ENCODE peak calls at places on chromosomes 16 and 17, in six cellular contexts. O is mammary epithelial cell, K is cardiac muscle cell, S is Peyer's patch, G is colonic mucosa, V is tibial nerve. T is an unnamed sample.

GRCh38 chr17:63833741-63834373 is 6.4 kb upstream of the FTSJ3 start:
- DNase-seq in G (no peak), S (no peak), O (no peak), K (no peak), V (no peak), T (no peak)

GRCh38 chr16:48409839-48410610 is 24.8 kb upstream of the SIAH1 start:
- DNase-seq in O (peak), K (no peak), S (peak), G (peak), V (no peak), T (no peak)

GRCh38 chr16:65756163-65756562 is 610.3 kb upstream of the CDH5 start:
- DNase-seq in V (no peak), S (no peak), O (no peak), G (no peak), K (no peak), T (no peak)

GRCh38 chr16:30621765-30622164 is 11.6 kb upstream of the ZNF689 start:
- DNase-seq in O (no peak), G (no peak), S (no peak), V (no peak), K (no peak), T (no peak)

GRCh38 chr16:52496051-52496876 is 50.7 kb downstream of the TOX3 start:
- DNase-seq in K (peak), V (no peak), G (peak), S (no peak), O (no peak), T (no peak)

GRCh38 chr17:20010099-20010863 is 1.1 kb downstream of the SPECC1 start:
- DNase-seq in G (peak), K (peak), V (peak), S (peak), O (peak), T (no peak)

GRCh38 chr17:81102352-81102751 is 63.0 kb upstream of the PVALEF start:
- DNase-seq in G (no peak), O (no peak), S (no peak), V (no peak), K (no peak), T (no peak)

GRCh38 chr16:342455-343213 is 9.9 kb downstream of the AXIN1 start:
- DNase-seq in S (no peak), G (no peak), V (no peak), K (no peak), O (no peak), T (no peak)

GRCh38 chr17:19641687-19642372 is 6.7 kb upstream of the ALDH3A2 start:
- DNase-seq in O (peak), K (no peak), G (no peak), S (no peak), V (no peak), T (no peak)

GRCh38 chr17:11948791-11949190 is 48.5 kb downstream of the ZNF18 start:
- DNase-seq in K (no peak), G (no peak), O (peak), V (no peak), S (no peak), T (no peak)

GRCh38 chr17:44311562-44312181 is 3.3 kb downstream of the RUNDC3A start:
- DNase-seq in G (no peak), O (no peak), K (no peak), V (no peak), S (no peak), T (no peak)

GRCh38 chr17:1039511-1040215 is 42.7 kb downstream of the TIMM22 start:
- DNase-seq in K (no peak), S (peak), O (no peak), V (peak), G (peak), T (no peak)

GRCh38 chr17:67365762-67366192 is 600 bp downstream of the PSMD12 start:
- DNase-seq in S (no peak), V (no peak), K (no peak), G (no peak), O (peak), T (peak)

GRCh38 chr17:42203354-42203753 is 9.1 kb upstream of the GHDC start:
- DNase-seq in G (no peak), K (no peak), S (no peak), O (no peak), V (no peak), T (no peak)

GRCh38 chr17:69305177-69305576 is 21.8 kb downstream of the ABCA5 start:
- DNase-seq in G (no peak), V (no peak), S (no peak), O (no peak), K (no peak), T (no peak)

GRCh38 chr16:58042001-58042885 is 16.7 kb downstream of the MMP15 start:
- DNase-seq in O (no peak), S (no peak), V (no peak), K (no peak), G (no peak), T (no peak)

GRCh38 chr16:84563316-84563715 is 54.6 kb downstream of the COTL1 start:
- DNase-seq in V (no peak), G (no peak), O (no peak), S (no peak), K (no peak), T (no peak)

GRCh38 chr16:85746431-85747227 is 4.3 kb downstream of the C16orf74 start:
- DNase-seq in O (peak), S (no peak), V (no peak), G (no peak), K (no peak), T (peak)

GRCh38 chr17:43664096-43664495 is 2.4 kb upstream of the MEOX1 start:
- DNase-seq in S (no peak), O (no peak), G (no peak), K (no peak), V (no peak), T (no peak)

GRCh38 chr16:59179446-59180082 is 445.4 kb upstream of the GOT2 start:
- DNase-seq in K (no peak), O (no peak), V (no peak), S (no peak), G (no peak), T (peak)

GRCh38 chr16:49588729-49589384 is 215.3 kb downstream of the C16orf78 start:
- DNase-seq in O (no peak), S (no peak), K (no peak), G (no peak), V (no peak), T (peak)

GRCh38 chr16:70695351-70696070 is 9.7 kb upstream of the MTSS2 start:
- DNase-seq in K (peak), O (no peak), V (no peak), S (no peak), G (peak), T (no peak)

GRCh38 chr17:79476074-79476473 is 134.8 kb downstream of the RBFOX3 start:
- DNase-seq in O (no peak), V (no peak), S (no peak), K (no peak), G (no peak), T (no peak)

GRCh38 chr17:80991645-80992076 is at the start of gene CHMP6:
- DNase-seq in G (peak), O (peak), K (peak), S (peak), V (peak), T (peak)

GRCh38 chr17:45394913-45395568 is 37.6 kb downstream of the ARHGAP27 start:
- DNase-seq in G (peak), V (peak), O (peak), S (peak), K (peak), T (peak)

GRCh38 chr16:51225902-51226301 is 74.8 kb upstream of the SALL1 start:
- DNase-seq in K (no peak), O (no peak), G (no peak), V (no peak), S (no peak), T (no peak)

GRCh38 chr17:12445331-12445730 is 220.4 kb upstream of the MYOCD start:
- DNase-seq in S (no peak), K (no peak), V (no peak), O (no peak), G (no peak), T (no peak)

GRCh38 chr17:41912925-41913324 is 5.8 kb downstream of the ACLY start:
- DNase-seq in S (no peak), K (no peak), O (no peak), V (no peak), G (no peak), T (no peak)

GRCh38 chr16:56199164-56199563 is 7.9 kb downstream of the GNAO1 start:
- DNase-seq in V (no peak), S (no peak), G (no peak), O (no peak), K (no peak), T (no peak)

GRCh38 chr17:19386974-19387920 is at the start of gene MFAP4:
- DNase-seq in G (peak), K (peak), V (peak), O (no peak), S (peak), T (no peak)

GRCh38 chr17:62950067-62950466 is 16.0 kb upstream of the TANC2 start:
- DNase-seq in V (no peak), K (peak), O (peak), S (peak), G (peak), T (no peak)

GRCh38 chr17:73308017-73308823 is 3.6 kb downstream of the CDC42EP4 start:
- DNase-seq in S (peak), V (peak), G (peak), O (peak), K (peak), T (peak)

GRCh38 chr16:46746821-46747776 is 1.0 kb downstream of the MYLK3 start:
- DNase-seq in G (no peak), K (peak), O (no peak), V (no peak), S (no peak), T (no peak)

GRCh38 chr16:71576971-71577370 is at the start of gene TAT:
- DNase-seq in V (no peak), K (no peak), G (no peak), S (no peak), O (no peak), T (no peak)

GRCh38 chr17:57900991-57901743 is 51.3 kb upstream of the MRPS23 start:
- DNase-seq in V (no peak), K (no peak), G (peak), S (no peak), O (peak), T (no peak)

GRCh38 chr16:4410335-4411075 is 5.9 kb downstream of the CORO7 start:
- DNase-seq in G (peak), O (peak), S (peak), K (no peak), V (no peak), T (peak)

GRCh38 chr17:45149037-45149668 is 878 bp downstream of the HEXIM1 start:
- DNase-seq in G (peak), S (peak), V (peak), K (peak), O (peak), T (peak)

GRCh38 chr17:76791053-76791980 is 53.4 kb downstream of the MFSD11 start:
- DNase-seq in O (peak), G (no peak), S (peak), V (no peak), K (no peak), T (peak)
- H3K4me3 ChIP-seq in O (no peak), G (no peak), S (no peak), V (peak), K (no peak), T (no peak)

GRCh38 chr17:77455878-77456234 is 315.1 kb downstream of the SEC14L1 start:
- DNase-seq in G (no peak), K (no peak), V (no peak), S (no peak), O (no peak), T (no peak)
- H3K27ac ChIP-seq in G (peak), K (peak), V (no peak), S (peak), O (peak), T (peak)

DNA sequence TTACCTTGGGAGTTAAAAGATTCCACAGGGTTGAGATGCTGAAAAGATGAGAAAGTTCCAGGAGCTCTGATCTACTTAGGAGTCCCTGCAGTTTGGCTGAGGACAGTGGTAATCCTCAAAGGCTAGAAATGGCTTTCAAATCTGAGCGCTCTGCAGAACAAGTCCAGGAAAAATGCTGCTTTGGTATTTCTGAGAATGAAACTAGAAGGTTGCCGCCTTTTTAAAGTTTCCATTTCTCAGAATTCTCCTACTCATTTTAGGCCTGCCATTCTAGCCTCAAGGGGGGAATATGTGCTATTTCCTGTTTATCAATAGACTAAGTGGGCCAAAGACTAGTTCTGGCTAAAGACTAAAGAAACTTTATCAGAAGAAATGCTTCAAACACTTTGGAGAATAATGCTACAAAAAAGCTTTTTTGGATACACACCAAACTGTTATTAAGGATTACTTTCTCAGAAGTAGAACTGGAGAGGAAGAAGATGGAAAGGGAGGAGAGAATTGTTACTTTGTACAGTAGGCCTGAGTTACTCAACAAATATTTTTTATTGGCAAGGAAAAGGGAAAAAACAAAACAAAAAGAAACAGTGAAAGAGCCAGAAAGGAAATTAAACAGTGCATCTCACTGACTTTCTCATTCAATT is at the start of gene SLFN12L:
- DNase-seq in V (no peak), S (no peak), G (no peak), K (no peak), O (no peak), T (no peak)
- H3K4me3 ChIP-seq in V (no peak), S (peak), G (no peak), K (no peak), O (no peak), T (no peak)

GRCh38 chr16:89732142-89732917 is 11.0 kb downstream of the ZNF276 start:
- DNase-seq in S (no peak), O (no peak), V (no peak), K (no peak), G (no peak), T (no peak)
- H3K27ac ChIP-seq in S (no peak), O (no peak), V (no peak), K (no peak), G (no peak), T (no peak)

GRCh38 chr16:27597361-27597760 is 47.4 kb downstream of the KATNIP start:
- DNase-seq in V (no peak), K (no peak), G (no peak), S (no peak), O (no peak), T (no peak)

GRCh38 chr16:27596411-27596810 is 46.5 kb downstream of the KATNIP start:
- DNase-seq in O (no peak), S (no peak), V (no peak), K (no peak), G (no peak), T (no peak)

GRCh38 chr16:27595993-27596392 is 46.0 kb downstream of the KATNIP start:
- DNase-seq in S (no peak), V (no peak), K (no peak), G (no peak), O (no peak), T (no peak)

GRCh38 chr16:27598226-27598625 is 48.3 kb downstream of the KATNIP start:
- DNase-seq in K (no peak), O (no peak), G (no peak), V (no peak), S (no peak), T (no peak)

GRCh38 chr16:27595461-27595860 is 45.5 kb downstream of the KATNIP start:
- DNase-seq in G (no peak), S (no peak), V (no peak), O (no peak), K (no peak), T (no peak)
- H3K4me3 ChIP-seq in G (no peak), S (no peak), V (no peak), O (no peak), K (no peak), T (no peak)

GRCh38 chr17:2057714-2058520 is 3.0 kb downstream of the HIC1 start:
- DNase-seq in K (no peak), V (no peak), O (no peak), G (no peak), S (peak), T (peak)
- H3K27ac ChIP-seq in K (no peak), V (peak), O (no peak), G (peak), S (peak), T (no peak)

DNA sequence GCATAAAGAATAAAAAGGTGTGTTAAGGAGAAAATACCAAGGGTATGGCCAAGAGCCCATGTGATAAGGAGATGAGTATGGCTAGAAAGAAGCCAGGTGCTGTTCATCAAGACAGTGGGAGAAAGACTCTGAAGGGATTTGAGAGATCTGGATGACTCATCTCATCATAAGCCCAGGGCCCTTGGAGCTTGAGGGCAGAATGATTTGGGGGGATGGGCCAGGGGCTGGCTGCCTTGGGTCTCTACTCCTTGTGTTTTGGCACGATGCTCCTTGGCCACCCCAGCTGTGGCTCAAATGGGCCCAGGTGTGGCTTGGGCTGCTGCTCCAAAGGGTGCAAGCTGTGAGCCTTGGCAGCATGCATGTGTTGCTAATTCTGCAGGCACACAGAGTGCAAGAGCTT is 14.5 kb upstream of the TNFRSF13B start:
- DNase-seq in O (no peak), G (no peak), V (no peak), S (peak), K (no peak), T (no peak)
- H3K4me3 ChIP-seq in O (no peak), G (no peak), V (no peak), S (no peak), K (no peak), T (no peak)

DNA sequence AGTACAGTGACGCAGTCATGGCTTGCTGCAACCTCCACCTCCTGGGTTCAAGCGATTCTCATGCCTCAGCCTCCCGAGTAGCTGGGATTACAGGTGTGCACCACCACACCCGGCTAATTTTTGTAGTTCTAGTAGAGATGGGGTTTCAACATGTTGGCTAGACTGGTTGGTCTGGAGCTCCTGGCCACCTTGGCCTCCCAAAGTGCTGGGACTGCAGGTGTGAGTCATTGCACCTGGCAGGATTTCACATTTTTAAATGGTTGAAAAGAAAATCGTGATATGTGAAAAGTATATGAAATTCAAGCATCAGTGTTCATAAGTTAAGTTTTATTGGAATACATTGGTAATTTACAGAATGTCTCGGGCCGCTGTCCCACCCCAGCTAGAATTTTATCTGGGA is 2.6 kb downstream of the RMI2 start:
- DNase-seq in S (no peak), V (no peak), O (no peak), G (no peak), K (no peak), T (no peak)
- H3K27ac ChIP-seq in S (no peak), V (no peak), O (no peak), G (no peak), K (no peak), T (no peak)

DNA sequence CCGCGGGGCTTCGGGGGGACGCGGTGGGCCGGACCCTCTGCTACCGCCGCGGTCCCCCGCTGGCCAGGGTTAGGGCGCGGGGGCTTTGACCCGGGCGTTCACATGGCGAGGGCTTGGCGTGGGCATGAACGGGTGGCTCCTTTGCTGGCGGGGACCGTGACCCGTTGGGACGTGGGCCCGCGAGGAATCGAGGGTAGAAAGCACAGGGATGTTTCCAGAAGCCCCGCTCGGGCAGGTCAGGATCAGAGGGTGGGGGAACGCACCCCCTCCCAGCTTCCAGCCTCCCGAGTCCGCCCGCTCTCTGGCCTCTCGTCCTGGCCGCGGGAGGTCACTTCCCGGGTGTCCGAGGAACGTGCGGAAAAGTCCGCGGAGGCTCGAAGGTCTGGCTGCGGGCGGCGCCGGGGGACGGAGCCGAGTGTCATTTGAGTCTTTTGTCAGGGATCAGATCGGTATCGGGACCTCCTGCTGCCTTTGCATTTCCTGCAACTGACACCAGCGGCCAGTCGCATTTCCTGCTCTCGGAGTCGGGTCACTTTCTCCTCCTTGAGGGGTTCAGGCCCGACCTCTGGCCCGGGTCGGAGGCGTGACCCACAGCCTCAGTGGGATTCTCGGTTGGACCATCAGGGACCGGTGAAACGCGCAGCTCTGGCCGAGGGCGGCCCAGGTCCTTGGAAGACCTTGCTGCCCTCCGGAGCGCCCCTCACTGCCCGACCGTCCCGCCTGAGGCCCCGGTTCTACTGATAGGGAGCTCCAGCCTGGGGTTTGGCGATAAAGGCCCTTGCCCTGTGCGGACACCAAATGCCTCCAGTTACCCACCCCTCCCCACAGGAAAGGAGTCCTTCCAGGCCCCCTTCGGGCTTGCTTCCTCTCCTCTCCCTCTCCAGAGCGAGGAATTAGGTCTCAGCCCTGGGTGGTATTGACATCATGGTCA is 702 bp upstream of the WNT3 start:
- DNase-seq in K (no peak), V (no peak), S (peak), O (no peak), G (no peak), T (no peak)
- H3K4me3 ChIP-seq in K (peak), V (peak), S (peak), O (no peak), G (peak), T (no peak)

DNA sequence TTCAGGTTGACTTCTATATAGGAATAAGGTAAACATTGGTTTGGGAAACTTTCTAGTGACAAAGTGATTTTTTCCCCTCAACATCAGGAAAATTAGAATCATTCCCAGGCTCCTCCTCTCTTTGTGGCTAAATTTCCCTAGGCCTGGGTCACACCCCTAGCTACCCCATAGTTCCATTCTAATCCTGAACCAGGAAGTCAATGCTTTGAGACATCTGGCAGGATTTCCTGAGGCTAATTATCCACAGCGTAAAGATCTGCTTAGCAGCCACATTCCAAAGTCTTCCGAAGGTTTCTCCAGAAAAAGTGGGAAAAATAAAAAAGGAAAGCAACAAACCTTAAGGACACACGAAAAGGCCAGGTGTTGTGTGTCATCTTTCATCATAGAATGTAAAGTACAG is 60.3 kb upstream of the CORO6 start:
- DNase-seq in K (no peak), O (no peak), V (no peak), G (no peak), S (no peak), T (no peak)
- H3K27ac ChIP-seq in K (peak), O (no peak), V (peak), G (peak), S (peak), T (no peak)

T was measured in SJSA1.